ENCODE peak calls at places on chromosomes 6 and 20, in four cellular contexts. I is C1 segment of cervical spinal cord, D is HEK293T, B is NCI-H187. A is an unnamed sample.

GRCh38 chr20:51206032-51206662 is 183.2 kb upstream of the KCNG1 start:
- DNase-seq in I (no peak), D (no peak), B (no peak), A (no peak)

GRCh38 chr6:143579703-143580102 is 68.2 kb upstream of the FUCA2 start:
- DNase-seq in I (no peak), D (no peak), B (no peak), A (no peak)

GRCh38 chr6:138560130-138560850 is 61.0 kb upstream of the NHSL1 start:
- DNase-seq in I (no peak), D (no peak), B (no peak), A (no peak)

GRCh38 chr6:168796106-168796505 is 355.1 kb downstream of the SMOC2 start:
- DNase-seq in I (no peak), D (no peak), B (no peak), A (no peak)

GRCh38 chr20:39049684-39050554 is 87.8 kb downstream of the DHX35 start:
- DNase-seq in I (peak; percentile 39), D (peak; percentile 83), B (peak; percentile 53), A (peak; percentile 28)

GRCh38 chr20:63648190-63648589 is 5.0 kb downstream of the STMN3 start:
- DNase-seq in I (no peak), D (no peak), B (no peak), A (no peak)

GRCh38 chr20:32761831-32762753 is at the start of gene DNMT3B:
- DNase-seq in I (peak; percentile 68), D (peak; percentile 84), B (peak; percentile 59), A (peak; percentile 71)

GRCh38 chr6:41577865-41578713 is 31.9 kb downstream of the FOXP4 start:
- DNase-seq in I (no peak), D (peak; percentile 33), B (peak; percentile 54), A (peak; percentile 36)

GRCh38 chr6:112282217-112282616 is 27.9 kb upstream of the LAMA4 start:
- DNase-seq in I (no peak), D (peak; percentile 65), B (no peak), A (no peak)